ENCODE peak calls at places on chromosomes 3 and 15, in seven cellular contexts. I is GM23338, P is fibroblast of lung, Z is OCI-LY7, S is hepatocyte, N is A549, J is GM12878. U is an unnamed sample.

GRCh38 chr3:35641920-35642532 is 2.7 kb downstream of the ARPP21 start:
- DNase-seq in Z (no peak), P (no peak), N (no peak), J (no peak), S (no peak), I (no peak), U (no peak)

GRCh38 chr3:52091566-52092290 is 35.4 kb upstream of the DUSP7 start:
- DNase-seq in S (no peak), I (no peak), P (peak; percentile 62), J (no peak), N (no peak), Z (no peak), U (peak; percentile 49)

GRCh38 chr3:119469378-119470189 is 821 bp downstream of the POGLUT1 start:
- DNase-seq in N (no peak), P (peak; percentile 34), J (peak; percentile 25), S (peak; percentile 34), I (no peak), Z (peak; percentile 50), U (peak; percentile 47)

GRCh38 chr15:45402162-45402954 is 24.0 kb upstream of the GATM start:
- DNase-seq in J (peak; percentile 98), N (peak; percentile 98), Z (peak; percentile 100), I (peak; percentile 99), P (peak; percentile 100), S (peak; percentile 99), U (peak; percentile 99)

GRCh38 chr15:78695849-78696248 is 54.8 kb upstream of the CHRNB4 start:
- DNase-seq in Z (no peak), P (no peak), N (no peak), J (no peak), S (no peak), I (peak; percentile 36), U (no peak)

GRCh38 chr15:70461992-70462391 is 301.4 kb downstream of the UACA start:
- DNase-seq in Z (no peak), J (no peak), P (no peak), S (no peak), I (no peak), N (no peak), U (no peak)

GRCh38 chr3:136332776-136333175 is 82.6 kb downstream of the PCCB start:
- DNase-seq in P (peak; percentile 73), Z (no peak), N (peak; percentile 22), I (no peak), J (no peak), S (no peak), U (peak; percentile 92)

GRCh38 chr3:160154033-160154432 is 71.2 kb upstream of the C3orf80 start:
- DNase-seq in Z (no peak), N (no peak), P (no peak), J (no peak), I (no peak), S (no peak), U (peak; percentile 59)

GRCh38 chr15:42914728-42915497 is 5.7 kb downstream of the TTBK2 start:
- DNase-seq in J (no peak), N (no peak), P (peak; percentile 23), Z (no peak), I (no peak), S (no peak), U (peak; percentile 41)

GRCh38 chr3:49556500-49557275 is 2.4 kb downstream of the BSN start:
- DNase-seq in S (no peak), J (no peak), Z (no peak), P (no peak), N (no peak), I (no peak), U (no peak)
- H3K4me2 ChIP-seq in S (no peak overlapping the region), J (no peak overlapping the region), Z (no peak overlapping the region), P (no peak overlapping the region), N (no peak overlapping the region), I (no peak overlapping the region), U (no peak overlapping the region)

GRCh38 chr3:149808209-149808829 is 4.7 kb upstream of the RNF13 start:
- DNase-seq in Z (peak; percentile 76), N (peak; percentile 79), S (peak; percentile 86), I (peak; percentile 76), J (no peak), P (peak; percentile 82), U (peak; percentile 84)

GRCh38 chr3:149810846-149811245 is 2.2 kb upstream of the RNF13 start:
- DNase-seq in N (no peak), Z (no peak), P (no peak), I (no peak), S (no peak), J (no peak), U (no peak)

GRCh38 chr3:149801639-149802038 is 9.3 kb upstream of the ANKUB1 start:
- DNase-seq in I (no peak), S (no peak), Z (no peak), N (peak; percentile 46), J (no peak), P (no peak), U (no peak)

GRCh38 chr3:149809694-149810093 is 3.3 kb upstream of the RNF13 start:
- DNase-seq in I (no peak), Z (no peak), S (no peak), P (no peak), N (no peak), J (no peak), U (no peak)

DNA sequence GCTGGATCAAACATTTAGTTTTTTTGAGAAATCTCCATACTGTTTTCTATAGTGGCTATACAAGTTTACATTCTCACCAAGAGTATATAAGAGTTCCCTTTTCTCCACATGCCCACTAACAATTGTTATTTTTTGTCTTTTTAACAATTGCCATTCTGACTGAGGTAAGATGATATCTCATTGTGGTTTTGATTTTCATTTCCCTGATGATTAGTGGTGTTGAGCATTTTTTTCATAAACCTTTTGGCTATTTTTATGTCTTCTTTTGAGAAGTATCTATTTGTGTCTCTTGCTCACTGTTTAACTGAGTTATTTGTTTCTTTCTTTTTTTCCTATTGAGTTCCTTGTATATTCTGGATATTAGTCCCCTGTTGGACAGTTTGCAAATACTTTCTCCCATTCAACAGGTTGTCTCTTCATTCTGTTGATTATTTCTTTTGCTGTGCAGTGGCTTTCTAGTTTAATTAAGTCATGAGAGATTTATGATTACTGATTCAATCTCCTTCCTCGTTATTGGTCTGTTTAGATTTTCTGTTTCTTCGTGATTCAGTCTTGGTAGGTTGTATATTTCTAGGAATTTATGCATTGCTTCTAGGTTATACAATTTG is 6.7 kb upstream of the RNF13 start:
- DNase-seq in N (no peak), S (no peak), J (no peak), I (no peak), Z (no peak), P (no peak), U (no peak)
- H3K4me2 ChIP-seq in N (no peak overlapping the region), S (no peak overlapping the region), J (no peak overlapping the region), I (no peak overlapping the region), Z (no peak overlapping the region), P (no peak overlapping the region), U (no peak overlapping the region)

GRCh38 chr3:100697183-100697582 is 12.1 kb upstream of the TFG start:
- DNase-seq in I (peak; percentile 29), P (no peak), S (peak; percentile 38), J (no peak), Z (no peak), N (no peak), U (no peak)
- H3K4me2 ChIP-seq in I (no peak overlapping the region), P (no peak overlapping the region), S (no peak overlapping the region), J (no peak overlapping the region), Z (no peak overlapping the region), N (no peak overlapping the region), U (no peak overlapping the region)

DNA sequence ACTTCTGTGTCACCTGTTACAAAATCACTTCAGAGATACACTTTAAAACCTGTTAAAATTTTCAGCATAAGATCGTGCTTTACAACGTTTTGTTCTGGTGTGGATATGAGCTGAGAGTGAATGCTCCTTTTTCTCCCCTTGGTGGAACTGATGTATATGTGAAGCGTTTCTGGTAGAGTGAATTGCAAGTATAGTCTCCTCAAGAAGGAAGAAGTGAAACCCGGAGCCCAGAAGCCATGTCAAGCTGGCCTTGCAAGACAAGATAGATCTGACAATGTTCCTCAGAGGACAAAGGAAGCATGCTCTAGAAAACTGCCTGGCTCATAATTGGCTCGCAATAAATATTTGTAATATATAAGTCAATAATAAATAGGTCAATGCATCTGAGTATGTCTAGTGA is 23.6 kb downstream of the SERPINI2 start:
- DNase-seq in Z (peak; percentile 26), I (no peak), J (no peak), P (no peak), N (no peak), S (no peak), U (no peak)
- H3K4me2 ChIP-seq in Z (no peak overlapping the region), I (no peak overlapping the region), J (no peak overlapping the region), P (no peak overlapping the region), N (no peak overlapping the region), S (no peak overlapping the region), U (no peak overlapping the region)

GRCh38 chr15:26235148-26235769 is 372.1 kb upstream of the ATP10A start:
- DNase-seq in Z (no peak), S (no peak), J (no peak), P (no peak), N (no peak), I (peak; percentile 95), U (no peak)

GRCh38 chr15:26235864-26236263 is 372.7 kb upstream of the ATP10A start:
- DNase-seq in N (no peak), S (no peak), J (no peak), I (peak; percentile 65), P (no peak), Z (no peak), U (no peak)
- H3K4me2 ChIP-seq in N (no peak overlapping the region), S (no peak overlapping the region), J (no peak overlapping the region), I (peak overlapping the region; percentile 31), P (no peak overlapping the region), Z (no peak overlapping the region), U (no peak overlapping the region)

DNA sequence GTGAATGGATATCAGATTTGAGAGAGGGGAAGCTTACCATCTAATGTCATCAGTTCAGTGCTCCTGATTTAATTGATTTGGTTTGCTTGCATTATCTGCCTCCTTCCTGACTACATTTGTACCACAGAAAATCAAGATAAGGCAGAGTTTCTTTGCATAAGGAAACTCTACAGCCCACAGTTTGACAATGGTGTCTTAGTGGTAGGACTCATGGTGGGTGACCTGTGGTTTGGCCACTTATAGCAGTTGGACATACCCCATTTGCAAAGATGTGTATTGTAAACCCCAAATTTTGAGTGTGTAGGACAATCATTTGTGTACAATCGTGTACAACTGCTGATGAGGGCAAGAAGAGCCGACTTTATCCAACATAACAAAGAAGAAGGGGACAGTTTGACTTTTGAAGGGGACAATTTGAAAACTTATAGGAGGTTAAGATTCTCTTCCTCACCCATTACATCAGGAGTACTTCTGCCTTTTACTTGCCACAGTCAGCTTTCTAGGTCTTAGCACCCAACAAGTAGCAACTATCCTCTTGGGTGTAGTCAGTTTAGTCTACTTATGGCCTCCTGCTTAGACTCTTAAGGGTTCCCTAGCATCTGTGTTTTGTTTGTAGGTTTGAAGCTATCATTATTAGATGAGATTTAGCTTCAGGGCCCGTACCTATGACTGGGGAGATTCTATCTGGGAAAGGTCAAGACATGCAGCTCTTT is 6.2 kb downstream of the TGFBR2 start:
- DNase-seq in P (no peak), I (no peak), J (no peak), Z (no peak), S (no peak), N (no peak), U (no peak)
- H3K4me2 ChIP-seq in P (no peak overlapping the region), I (no peak overlapping the region), J (no peak overlapping the region), Z (peak overlapping the region; percentile 88), S (no peak overlapping the region), N (peak overlapping the region; percentile 92), U (no peak overlapping the region)